ENCODE peak calls at places on chromosomes 2 and 18, in ten cellular contexts. A is spleen, M is sigmoid colon, K is HCT116, G is Panc1, U is H1, L is prostate gland, Q is GM23338, B is K562, R is suprapubic skin. Y is an unnamed sample.

GRCh38 chr2:42906557-42907380 is 114.4 kb upstream of the HAAO start:
- DNase-seq in U (no peak), Q (peak; percentile 50), B (peak; percentile 74), L (no peak), A (no peak), R (peak; percentile 82), G (no peak), M (peak; percentile 82), K (no peak), Y (no peak)

GRCh38 chr2:73859721-73860586 is 31.2 kb downstream of the STAMBP start:
- DNase-seq in R (no peak), U (no peak), B (peak; percentile 30), A (no peak), M (no peak), K (peak; percentile 37), L (no peak), Q (no peak), G (peak; percentile 46), Y (no peak)

GRCh38 chr18:7273301-7273911 is 42.5 kb downstream of the LRRC30 start:
- DNase-seq in K (no peak), R (peak; percentile 82), G (no peak), Q (no peak), A (peak; percentile 78), U (no peak), M (peak; percentile 81), L (peak; percentile 9), B (no peak), Y (no peak)

GRCh38 chr2:60991644-60992043 is 25.9 kb upstream of the PEX13 start:
- DNase-seq in L (no peak), G (no peak), Q (no peak), M (no peak), K (no peak), A (no peak), B (no peak), U (no peak), R (no peak), Y (no peak)

GRCh38 chr2:85248741-85249524 is 78.9 kb downstream of the TGOLN2 start:
- DNase-seq in G (peak; percentile 52), Q (peak; percentile 61), R (no peak), L (peak; percentile 59), A (peak; percentile 41), U (no peak), M (no peak), B (no peak), K (peak; percentile 29), Y (no peak)

GRCh38 chr2:161116463-161116960 is 43.7 kb upstream of the TANK start:
- DNase-seq in L (no peak), M (no peak), Q (no peak), G (no peak), U (no peak), R (no peak), A (no peak), K (no peak), B (no peak), Y (no peak)

GRCh38 chr2:119792907-119793312 is 33.2 kb downstream of the PTPN4 start:
- DNase-seq in L (no peak), A (no peak), B (no peak), U (peak; percentile 50), G (no peak), Q (peak; percentile 91), R (no peak), K (no peak), M (no peak), Y (no peak)

GRCh38 chr18:51185075-51185474 is 12.4 kb downstream of the MEX3C start:
- DNase-seq in U (no peak), K (no peak), L (no peak), Q (no peak), M (no peak), A (no peak), G (no peak), B (no peak), R (no peak), Y (no peak)

GRCh38 chr2:25023333-25023732 is 18.5 kb upstream of the EFR3B start:
- DNase-seq in K (no peak), U (no peak), R (no peak), B (no peak), G (no peak), M (no peak), A (no peak), Q (no peak), L (no peak), Y (no peak)

GRCh38 chr2:159156834-159157233 is 129.7 kb downstream of the WDSUB1 start:
- DNase-seq in Q (no peak), A (no peak), K (no peak), G (no peak), L (peak; percentile 44), B (no peak), R (no peak), U (no peak), M (no peak), Y (no peak)

GRCh38 chr2:191693778-191694177 is 15.8 kb downstream of the NABP1 start:
- DNase-seq in K (no peak), A (no peak), M (no peak), R (no peak), G (no peak), U (no peak), B (no peak), Q (no peak), L (no peak), Y (no peak)

GRCh38 chr2:38643021-38643671 is 22.8 kb upstream of the GALM start:
- DNase-seq in R (peak; percentile 72), Q (no peak), L (no peak), G (no peak), A (no peak), U (no peak), K (no peak), M (no peak), B (no peak), Y (no peak)

GRCh38 chr18:9337875-9338274 is 3.3 kb downstream of the TWSG1 start:
- DNase-seq in L (no peak), G (no peak), B (no peak), Q (no peak), K (no peak), U (no peak), R (no peak), M (no peak), A (no peak), Y (no peak)

GRCh38 chr2:3692375-3692774 is 11.0 kb upstream of the DCDC2C start:
- DNase-seq in K (peak; percentile 51), U (no peak), R (no peak), G (peak; percentile 7), L (no peak), Q (peak; percentile 63), M (no peak), B (no peak), A (no peak), Y (no peak)

GRCh38 chr2:13000644-13001375 is 284.1 kb downstream of the TRIB2 start:
- DNase-seq in G (no peak), L (no peak), B (no peak), Q (peak; percentile 20), M (no peak), A (no peak), K (no peak), R (no peak), U (no peak), Y (no peak)

GRCh38 chr2:127355407-127356008 is 32.3 kb downstream of the MAP3K2 start:
- DNase-seq in R (no peak), G (no peak), Q (peak; percentile 75), B (peak; percentile 45), U (no peak), A (no peak), L (no peak), K (peak; percentile 27), M (no peak), Y (no peak)

GRCh38 chr2:218026244-218026643 is 23.4 kb upstream of the TNS1 start:
- DNase-seq in Q (no peak), K (no peak), A (no peak), M (peak; percentile 49), U (no peak), R (peak; percentile 45), G (no peak), B (no peak), L (no peak), Y (no peak)
- H3K27ac ChIP-seq in Q (no peak overlapping the region), K (no peak overlapping the region), A (no peak overlapping the region), M (no peak overlapping the region), U (no peak overlapping the region), R (no peak overlapping the region), G (no peak overlapping the region), B (no peak overlapping the region), L (peak overlapping the region; percentile 68), Y (peak overlapping the region; percentile 61)

DNA sequence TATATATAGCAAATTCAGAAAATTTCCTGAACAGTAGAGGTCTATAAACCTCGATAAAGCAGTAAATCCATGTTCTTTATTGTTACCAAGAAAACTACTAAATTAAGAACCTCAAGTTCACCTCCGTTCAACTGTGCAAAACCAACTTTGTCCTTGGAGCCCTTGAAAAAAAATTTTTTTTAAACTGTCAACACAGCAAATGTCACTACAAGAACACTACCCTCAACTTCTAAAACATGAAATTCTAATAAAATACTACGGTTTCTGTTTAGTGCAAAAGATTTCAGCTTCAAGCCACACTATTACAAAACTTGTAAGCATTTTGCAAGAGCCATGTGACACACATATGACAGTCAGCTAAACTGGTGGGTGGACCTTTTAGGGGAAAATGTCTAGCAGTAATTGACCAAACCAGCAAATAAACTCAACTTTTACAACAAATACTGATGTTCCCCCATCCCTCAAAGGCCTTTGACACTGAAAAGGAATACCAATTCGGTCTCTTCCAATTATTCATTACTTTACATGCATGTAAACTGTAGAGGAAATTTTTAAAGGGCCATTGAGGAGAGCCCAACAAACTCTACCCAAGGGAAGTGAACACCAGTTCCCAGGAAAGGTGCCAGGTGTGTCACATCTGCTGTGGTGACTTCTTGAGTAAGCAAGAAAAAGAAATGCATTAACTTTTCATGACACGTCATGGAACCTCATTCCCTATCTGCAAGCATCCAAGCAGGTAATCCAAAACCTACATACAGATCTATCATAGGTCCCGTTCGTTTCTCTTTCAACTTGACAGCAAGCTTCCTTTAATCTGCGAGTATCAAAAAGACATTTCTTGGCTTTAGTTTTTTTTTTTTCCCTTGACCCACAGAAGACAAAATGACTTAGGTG is 1.4 kb downstream of the RAB1A start:
- DNase-seq in L (peak; percentile 14), K (no peak), B (no peak), A (no peak), U (no peak), G (no peak), R (no peak), M (no peak), Q (no peak), Y (no peak)
- TF ChIP-seq POLR2AphosphoS5 in L (peak; percentile 46), K (no peak), B (no peak), A (no peak), U (no peak), G (no peak), R (peak; percentile 44), M (peak; percentile 19), Q (no peak), Y (no peak)

DNA sequence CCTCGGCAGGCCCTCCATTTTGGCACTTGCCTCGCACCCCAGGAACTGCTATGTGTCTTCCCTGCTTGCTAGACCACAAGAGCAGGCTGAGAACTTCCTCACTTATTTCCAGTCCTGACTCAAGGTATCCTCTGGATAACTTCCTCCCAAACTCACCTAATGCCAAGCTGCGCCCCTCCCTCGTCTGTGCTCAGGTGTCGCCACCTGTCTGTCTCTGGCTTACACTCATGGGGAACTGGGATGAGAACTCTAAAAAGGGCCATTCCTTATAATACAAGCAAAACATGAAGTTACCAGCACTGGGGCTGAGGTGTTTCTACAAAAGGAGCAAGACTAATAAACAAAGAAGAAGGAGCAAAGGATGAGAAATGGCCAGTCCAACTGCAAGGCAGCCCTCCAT is 191.5 kb upstream of the RMP24 start:
- DNase-seq in M (no peak), L (no peak), Q (peak; percentile 48), B (no peak), U (no peak), R (no peak), K (no peak), G (no peak), A (no peak), Y (no peak)
- H3K27me3 ChIP-seq in M (no peaks in the 10 kb centered on the region), L (no peaks in the 10 kb centered on the region), Q (no peaks in the 10 kb centered on the region), B (peaks cover 2% of the 10 kb centered on the region), U (no peaks in the 10 kb centered on the region), R (peaks cover 4% of the 10 kb centered on the region), K (peaks cover 34% of the 10 kb centered on the region), G (no peaks in the 10 kb centered on the region), A (no peaks in the 10 kb centered on the region), Y (no peaks in the 10 kb centered on the region)

GRCh38 chr2:186594001-186594722 is 4.3 kb downstream of the ITGAV start:
- DNase-seq in U (no peak), K (no peak), M (no peak), Q (no peak), R (no peak), L (no peak), B (no peak), A (no peak), G (no peak), Y (no peak)
- H3K27ac ChIP-seq in U (no peak overlapping the region), K (no peak overlapping the region), M (peak overlapping the region; percentile 40), Q (no peak overlapping the region), R (no peak overlapping the region), L (no peak overlapping the region), B (no peak overlapping the region), A (no peak overlapping the region), G (peak overlapping the region; percentile 61), Y (no peak overlapping the region)